ENCODE peak calls at places on chromosomes 13 and 19, in four cellular contexts. One of them, this sample, is unnamed.

GRCh38 chr13:41563501-41564001 is 106.2 kb downstream of the RGCC start:
- DNase-seq in H9: no peak
- DNase-seq in IMR-90: peak
- DNase-seq in mesenchymal stem cell: peak
- DNase-seq in this sample: no peak

GRCh38 chr19:43934055-43934984 is 762 bp downstream of the ZNF45 start:
- DNase-seq in H9: no peak
- DNase-seq in IMR-90: peak
- DNase-seq in mesenchymal stem cell: peak
- DNase-seq in this sample: no peak

GRCh38 chr19:32406161-32407003 is 812 bp downstream of the DPY19L3 start:
- DNase-seq in H9: no peak
- DNase-seq in IMR-90: no peak
- DNase-seq in mesenchymal stem cell: peak
- DNase-seq in this sample: no peak

GRCh38 chr19:15466851-15467733 is 2.7 kb upstream of the RASAL3 start:
- DNase-seq in H9: no peak
- DNase-seq in IMR-90: peak
- DNase-seq in mesenchymal stem cell: peak
- DNase-seq in this sample: no peak

GRCh38 chr13:102355251-102355650 is 46.6 kb downstream of the FGF14 start:
- DNase-seq in H9: no peak
- DNase-seq in IMR-90: no peak
- DNase-seq in mesenchymal stem cell: no peak
- DNase-seq in this sample: no peak

GRCh38 chr13:19382111-19382510 is 179.2 kb downstream of the TPTE2 start:
- DNase-seq in H9: no peak
- DNase-seq in IMR-90: no peak
- DNase-seq in mesenchymal stem cell: no peak
- DNase-seq in this sample: no peak

GRCh38 chr13:56338421-56338820 is 802.3 kb upstream of the PRR20A start:
- DNase-seq in H9: no peak
- DNase-seq in IMR-90: no peak
- DNase-seq in mesenchymal stem cell: no peak
- DNase-seq in this sample: no peak

GRCh38 chr13:44068737-44069136 is 189.0 kb downstream of the LACC1 start:
- DNase-seq in H9: no peak
- DNase-seq in IMR-90: peak
- DNase-seq in mesenchymal stem cell: peak
- DNase-seq in this sample: no peak

DNA sequence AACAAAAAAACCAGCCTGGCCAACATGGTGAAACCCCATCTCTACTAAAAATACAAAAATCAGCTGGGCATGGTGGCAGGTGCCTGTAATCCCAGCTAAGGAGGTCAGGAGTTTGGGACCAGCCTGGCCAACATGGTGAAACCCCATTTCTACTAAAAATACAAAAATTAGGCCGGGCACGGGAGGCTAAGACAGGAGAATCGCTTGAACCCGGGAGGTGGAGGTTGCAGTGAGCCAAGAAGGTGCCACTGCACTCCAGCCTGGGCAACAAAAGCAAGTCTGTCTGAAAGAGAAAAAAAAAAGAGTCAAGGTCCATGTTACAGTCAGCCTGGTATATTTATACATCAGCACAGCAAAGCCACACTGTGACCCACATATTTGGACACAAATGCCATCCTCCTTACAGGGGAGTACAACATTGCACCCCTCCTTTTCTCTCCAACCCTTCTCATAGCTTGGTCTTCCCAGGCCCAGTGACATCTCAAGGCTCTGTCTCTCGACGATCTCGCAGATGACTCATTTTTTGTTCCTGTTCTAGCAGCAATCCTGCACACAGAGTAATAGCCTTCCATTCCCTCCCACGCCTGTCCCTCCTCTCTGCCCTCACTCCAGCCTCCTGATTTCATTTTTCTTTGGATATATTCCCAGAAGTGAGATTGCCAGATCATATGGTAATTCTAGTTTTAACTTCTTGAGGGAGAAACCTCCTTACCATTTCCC is 21.0 kb upstream of the DPP9 start:
- DNase-seq in H9: no peak
- DNase-seq in IMR-90: peak
- DNase-seq in mesenchymal stem cell: peak
- DNase-seq in this sample: no peak
- H3K4me2 ChIP-seq in H9: no peak
- H3K4me2 ChIP-seq in IMR-90: peak
- H3K4me2 ChIP-seq in mesenchymal stem cell: no peak
- H3K4me2 ChIP-seq in this sample: no peak

GRCh38 chr13:93220073-93220472 is 6.5 kb upstream of the GPC6 start:
- DNase-seq in H9: no peak
- DNase-seq in IMR-90: no peak
- DNase-seq in mesenchymal stem cell: no peak
- DNase-seq in this sample: no peak

GRCh38 chr13:93216122-93216521 is 10.5 kb upstream of the GPC6 start:
- DNase-seq in H9: peak
- DNase-seq in IMR-90: no peak
- DNase-seq in mesenchymal stem cell: no peak
- DNase-seq in this sample: no peak

GRCh38 chr13:93218583-93218982 is 8.0 kb upstream of the GPC6 start:
- DNase-seq in H9: no peak
- DNase-seq in IMR-90: peak
- DNase-seq in mesenchymal stem cell: no peak
- DNase-seq in this sample: no peak

DNA sequence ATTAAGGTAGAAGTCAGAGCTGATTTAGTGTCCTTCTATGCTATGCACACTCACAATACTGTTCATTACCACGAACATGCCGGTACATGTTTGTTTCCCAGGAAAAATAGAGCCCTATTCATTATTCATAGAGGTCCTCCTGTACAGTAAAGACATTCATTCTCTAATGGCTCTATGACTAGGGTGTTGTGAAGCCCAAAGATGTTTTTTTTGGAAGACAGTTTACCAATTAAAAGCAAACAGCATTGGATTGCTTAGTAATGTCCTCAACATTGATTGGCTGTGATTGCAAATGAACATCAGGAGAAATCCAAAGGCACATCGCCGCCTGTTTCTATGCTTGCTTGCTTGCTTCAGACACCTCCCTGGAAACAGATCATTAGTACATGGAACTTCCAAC is 8.9 kb upstream of the GPC6 start:
- DNase-seq in H9: no peak
- DNase-seq in IMR-90: no peak
- DNase-seq in mesenchymal stem cell: no peak
- DNase-seq in this sample: no peak
- H2BK5ac ChIP-seq in H9: no peak
- H2BK5ac ChIP-seq in IMR-90: no peak
- H2BK5ac ChIP-seq in mesenchymal stem cell: no peak
- H2BK5ac ChIP-seq in this sample: no peak

GRCh38 chr19:54391589-54392061 is 23.6 kb upstream of the TTYH1 start:
- DNase-seq in H9: peak
- DNase-seq in IMR-90: no peak
- DNase-seq in mesenchymal stem cell: no peak
- DNase-seq in this sample: no peak

GRCh38 chr19:54390942-54391577 is 24.2 kb upstream of the TTYH1 start:
- DNase-seq in H9: peak
- DNase-seq in IMR-90: peak
- DNase-seq in mesenchymal stem cell: peak
- DNase-seq in this sample: peak

GRCh38 chr19:54389556-54389955 is 24.8 kb upstream of the LAIR1 start:
- DNase-seq in H9: no peak
- DNase-seq in IMR-90: no peak
- DNase-seq in mesenchymal stem cell: no peak
- DNase-seq in this sample: no peak

GRCh38 chr19:54388001-54388802 is 23.5 kb upstream of the LAIR1 start:
- DNase-seq in H9: no peak
- DNase-seq in IMR-90: no peak
- DNase-seq in mesenchymal stem cell: no peak
- DNase-seq in this sample: no peak

DNA sequence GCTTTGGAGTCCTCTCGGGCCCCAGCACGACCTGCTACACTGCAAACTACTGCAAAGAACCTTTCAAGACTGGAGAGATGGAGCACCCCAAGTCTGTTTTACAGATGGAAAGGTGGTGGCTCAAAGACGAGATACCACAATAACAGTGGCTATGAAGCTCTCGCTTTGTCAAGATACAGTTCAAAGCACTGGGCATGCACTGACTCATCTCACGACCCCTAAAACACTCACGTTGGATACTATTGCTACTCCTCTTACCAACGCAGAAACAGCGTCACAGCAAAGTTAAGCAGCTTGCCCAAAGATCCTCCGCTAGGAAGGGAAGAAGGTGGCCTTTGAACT is 24.0 kb upstream of the LAIR1 start:
- DNase-seq in H9: no peak
- DNase-seq in IMR-90: no peak
- DNase-seq in mesenchymal stem cell: no peak
- DNase-seq in this sample: no peak
- H3K4me2 ChIP-seq in H9: peak
- H3K4me2 ChIP-seq in IMR-90: peak
- H3K4me2 ChIP-seq in mesenchymal stem cell: no peak
- H3K4me2 ChIP-seq in this sample: no peak

DNA sequence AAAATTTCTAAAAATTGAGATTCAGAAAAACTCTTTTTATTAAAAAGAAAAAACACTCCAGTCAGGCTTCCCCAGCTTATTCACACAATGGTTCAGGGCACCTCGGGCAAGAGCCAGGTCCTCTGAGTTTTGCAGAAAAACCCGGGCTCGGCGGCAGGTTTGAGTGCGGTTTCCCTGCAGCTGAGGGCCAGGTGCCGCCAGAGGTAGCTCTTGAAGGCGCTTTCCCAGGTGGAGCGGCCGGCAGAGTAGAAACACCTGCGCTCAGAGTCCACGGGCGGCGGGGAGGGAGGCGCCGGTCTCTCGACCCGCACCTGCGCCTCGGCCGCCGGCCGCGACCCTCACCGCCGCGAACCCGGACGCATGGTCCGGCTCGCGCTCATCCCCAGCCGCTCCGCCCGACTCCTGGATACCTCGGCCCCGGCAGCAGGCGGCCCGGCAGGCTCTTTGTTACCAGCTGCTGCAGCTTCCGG is 444 bp downstream of the PROSER1 start:
- DNase-seq in H9: no peak
- DNase-seq in IMR-90: no peak
- DNase-seq in mesenchymal stem cell: peak
- DNase-seq in this sample: no peak
- H2BK5ac ChIP-seq in H9: no peak
- H2BK5ac ChIP-seq in IMR-90: peak
- H2BK5ac ChIP-seq in mesenchymal stem cell: peak
- H2BK5ac ChIP-seq in this sample: peak

GRCh38 chr13:112933649-112934048 is 35.4 kb upstream of the MCF2L start:
- DNase-seq in H9: no peak
- DNase-seq in IMR-90: no peak
- DNase-seq in mesenchymal stem cell: no peak
- DNase-seq in this sample: no peak
- H3K4me2 ChIP-seq in H9: no peak
- H3K4me2 ChIP-seq in IMR-90: no peak
- H3K4me2 ChIP-seq in mesenchymal stem cell: no peak
- H3K4me2 ChIP-seq in this sample: no peak

DNA sequence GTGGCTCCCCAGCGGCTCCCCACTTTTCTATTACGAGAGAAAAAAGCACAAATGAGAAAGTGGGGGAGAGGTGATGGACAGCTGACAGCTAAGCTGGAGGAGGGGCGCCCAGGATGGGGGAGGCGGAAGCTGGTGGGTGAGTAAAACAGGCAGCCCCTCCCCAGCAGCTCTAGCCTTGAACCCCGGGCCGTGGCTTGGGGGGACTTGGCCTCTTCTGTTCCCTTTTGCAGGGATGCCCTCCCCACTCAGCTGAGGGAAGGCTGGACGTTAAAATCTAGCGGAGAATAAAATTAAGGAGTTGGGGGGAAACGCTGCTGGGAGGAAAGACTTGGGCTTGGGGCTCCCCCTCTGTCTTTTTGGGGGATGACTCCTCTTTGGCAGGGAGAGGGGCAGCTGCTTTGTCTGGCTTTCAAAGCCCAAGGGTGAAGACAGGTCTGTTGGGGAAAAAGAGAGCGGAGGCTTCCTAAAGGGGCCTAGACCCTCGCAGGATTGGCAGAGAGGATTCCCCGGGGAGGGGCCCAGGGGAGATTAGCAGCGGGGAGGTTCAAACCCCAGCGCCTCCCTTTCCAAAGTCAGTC is 1.4 kb upstream of the SAMD1 start:
- DNase-seq in H9: no peak
- DNase-seq in IMR-90: no peak
- DNase-seq in mesenchymal stem cell: peak
- DNase-seq in this sample: peak
- H2BK5ac ChIP-seq in H9: no peak
- H2BK5ac ChIP-seq in IMR-90: no peak
- H2BK5ac ChIP-seq in mesenchymal stem cell: no peak
- H2BK5ac ChIP-seq in this sample: peak

GRCh38 chr13:36417328-36417727 is 15.0 kb upstream of the CCNA1 start:
- DNase-seq in H9: no peak
- DNase-seq in IMR-90: no peak
- DNase-seq in mesenchymal stem cell: no peak
- DNase-seq in this sample: no peak
- H3K4me2 ChIP-seq in H9: no peak
- H3K4me2 ChIP-seq in IMR-90: no peak
- H3K4me2 ChIP-seq in mesenchymal stem cell: no peak
- H3K4me2 ChIP-seq in this sample: no peak

GRCh38 chr13:33087091-33087490 is 70.9 kb downstream of the KL start:
- DNase-seq in H9: no peak
- DNase-seq in IMR-90: no peak
- DNase-seq in mesenchymal stem cell: peak
- DNase-seq in this sample: no peak
- H2BK5ac ChIP-seq in H9: no peak
- H2BK5ac ChIP-seq in IMR-90: no peak
- H2BK5ac ChIP-seq in mesenchymal stem cell: no peak
- H2BK5ac ChIP-seq in this sample: no peak

DNA sequence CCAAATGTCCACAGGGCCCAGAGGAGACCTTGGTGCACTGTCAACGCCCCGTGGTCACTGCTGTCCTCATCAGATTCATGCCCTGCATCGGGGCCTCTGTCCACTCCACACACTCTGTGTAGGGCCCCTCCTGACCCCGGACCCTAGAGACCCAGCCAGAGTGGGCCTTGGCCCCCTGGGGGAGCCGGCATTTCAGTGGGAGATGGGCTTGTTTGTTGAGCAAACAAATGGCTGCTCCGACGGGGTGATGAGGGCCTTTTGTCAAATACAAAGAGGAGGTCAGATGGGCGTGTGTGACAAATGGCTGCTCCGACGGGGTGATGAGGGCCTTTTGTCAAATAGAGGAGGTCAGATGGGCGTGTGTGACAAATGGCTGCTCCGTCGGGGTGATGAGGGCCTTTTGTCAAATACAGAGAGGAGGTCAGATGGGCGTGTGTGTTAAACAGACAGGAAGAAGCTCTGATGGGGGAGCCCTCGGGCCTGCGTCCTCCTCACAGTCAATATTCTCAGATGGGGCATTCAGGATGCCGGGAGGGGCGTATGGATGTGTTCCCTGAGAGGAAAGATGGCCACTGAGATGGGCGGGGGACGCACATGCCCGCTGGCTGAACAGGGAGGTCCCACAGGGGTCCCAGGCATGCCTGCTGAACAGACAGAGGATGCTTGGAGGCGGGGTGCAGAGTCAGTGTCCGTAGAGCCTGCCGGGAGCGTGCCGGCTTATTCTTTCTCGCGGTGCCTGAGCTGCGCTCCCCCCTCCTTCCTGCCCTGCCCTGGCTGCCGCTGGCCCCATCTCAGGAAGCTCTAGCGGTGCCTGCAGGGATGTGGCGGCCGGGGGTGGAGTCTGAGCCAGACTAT is 36.3 kb downstream of the SMIM24 start:
- DNase-seq in H9: peak
- DNase-seq in IMR-90: peak
- DNase-seq in mesenchymal stem cell: peak
- DNase-seq in this sample: peak
- H3K4me2 ChIP-seq in H9: peak
- H3K4me2 ChIP-seq in IMR-90: no peak
- H3K4me2 ChIP-seq in mesenchymal stem cell: peak
- H3K4me2 ChIP-seq in this sample: peak